ENCODE peak calls at places on chromosomes 2 and 18, in nine cellular contexts. P is IMR-90; M is foreskin fibroblast; G is Calu3; J is omental fat pad; Y is Panc1; I is breast epithelium; S is CD8-positive, alpha-beta T cell; U is PC-9. T is an unnamed sample.

GRCh38 chr18:55416791-55417190 is 171.2 kb downstream of the TCF4 start:
- DNase-seq in M (no peak), J (no peak), I (no peak), G (no peak), Y (no peak), S (no peak), P (no peak), U (no peak), T (no peak)

GRCh38 chr18:26190506-26190905 is 35.7 kb upstream of the TAF4B start:
- DNase-seq in I (no peak), Y (no peak), U (no peak), S (peak), P (no peak), J (no peak), G (no peak), M (no peak), T (peak)

GRCh38 chr2:7353571-7353970 is 436.4 kb downstream of the RNF144A start:
- DNase-seq in M (no peak), P (no peak), J (no peak), G (no peak), I (no peak), Y (no peak), U (no peak), S (no peak), T (no peak)

GRCh38 chr2:234425923-234426603 is 70.8 kb downstream of the ARL4C start:
- DNase-seq in P (no peak), I (no peak), M (no peak), Y (no peak), U (peak), S (peak), J (no peak), G (no peak), T (no peak)

GRCh38 chr2:26585966-26586365 is 55.2 kb downstream of the CIB4 start:
- DNase-seq in I (no peak), J (no peak), S (no peak), M (no peak), Y (no peak), G (no peak), P (no peak), U (no peak), T (no peak)

GRCh38 chr18:59660976-59661743 is 36.1 kb downstream of the CCBE1 start:
- DNase-seq in P (peak), I (no peak), Y (no peak), U (peak), G (no peak), S (no peak), J (no peak), M (peak), T (no peak)

GRCh38 chr2:165674780-165675179 is 119.3 kb downstream of the GALNT3 start:
- DNase-seq in P (no peak), Y (no peak), I (no peak), U (no peak), M (no peak), G (peak), S (no peak), J (no peak), T (no peak)

GRCh38 chr2:40751981-40752380 is 300.1 kb upstream of the SLC8A1 start:
- DNase-seq in M (peak), J (no peak), S (no peak), P (peak), Y (no peak), U (no peak), G (no peak), I (no peak), T (no peak)

GRCh38 chr2:150127995-150128394 is 359.5 kb downstream of the RND3 start:
- DNase-seq in I (no peak), U (no peak), J (no peak), M (peak), G (no peak), Y (no peak), P (peak), S (no peak), T (no peak)

GRCh38 chr2:69017876-69018275 is 4.9 kb downstream of the ANTXR1 start:
- DNase-seq in G (no peak), S (no peak), U (no peak), I (no peak), M (no peak), Y (no peak), P (peak), J (no peak), T (no peak)

GRCh38 chr18:54316071-54316820 is 41.4 kb downstream of the STARD6 start:
- DNase-seq in S (no peak), Y (no peak), J (no peak), P (no peak), U (peak), M (no peak), G (no peak), I (no peak), T (no peak)

GRCh38 chr18:28087173-28087563 is 89.8 kb downstream of the CDH2 start:
- DNase-seq in S (no peak), I (no peak), M (peak), Y (no peak), J (no peak), G (no peak), U (no peak), P (no peak), T (no peak)

GRCh38 chr18:44943201-44943881 is 262.7 kb downstream of the SETBP1 start:
- DNase-seq in P (no peak), I (peak), J (no peak), U (peak), M (no peak), S (no peak), G (no peak), Y (no peak), T (no peak)

GRCh38 chr2:124024491-124025348 is at the start of gene CNTNAP5:
- DNase-seq in G (no peak), S (no peak), I (no peak), U (no peak), M (peak), J (no peak), P (no peak), Y (no peak), T (peak)

GRCh38 chr2:134550566-134551164 is 168.1 kb downstream of the TMEM163 start:
- DNase-seq in M (peak), S (no peak), P (no peak), J (no peak), G (no peak), I (no peak), U (no peak), Y (no peak), T (no peak)

GRCh38 chr2:46342566-46343315 is 45.5 kb downstream of the EPAS1 start:
- DNase-seq in Y (no peak), P (no peak), S (no peak), M (no peak), I (no peak), J (no peak), G (no peak), U (no peak), T (no peak)
- TF ChIP-seq CTCF in Y (no peak), P (no peak), S (no peak), M (no peak), I (no peak), J (no peak), G (no peak), U (no peak), T (no peak)

GRCh38 chr2:127200962-127201361 is 19.1 kb downstream of the CYP27C1 start:
- DNase-seq in P (no peak), U (no peak), I (no peak), S (no peak), G (no peak), M (no peak), J (no peak), Y (no peak), T (no peak)
- TF ChIP-seq CTCF in P (no peak), U (no peak), I (no peak), S (no peak), G (no peak), M (no peak), J (no peak), Y (no peak), T (no peak)

GRCh38 chr2:64598226-64598625 is 55.5 kb downstream of the SERTAD2 start:
- DNase-seq in S (no peak), M (no peak), Y (no peak), U (no peak), J (no peak), I (no peak), P (no peak), G (no peak), T (no peak)

GRCh38 chr2:64594563-64594989 is 59.1 kb downstream of the SERTAD2 start:
- DNase-seq in P (peak), S (no peak), Y (no peak), M (peak), J (no peak), G (no peak), U (peak), I (no peak), T (no peak)

GRCh38 chr2:64599469-64599868 is 54.2 kb downstream of the SERTAD2 start:
- DNase-seq in I (no peak), P (no peak), S (no peak), M (no peak), J (no peak), G (no peak), U (peak), Y (no peak), T (no peak)

GRCh38 chr2:64592994-64593655 is 60.6 kb downstream of the SERTAD2 start:
- DNase-seq in G (no peak), P (peak), M (peak), J (no peak), U (no peak), S (no peak), I (no peak), Y (no peak), T (no peak)

GRCh38 chr2:64595397-64596160 is 58.1 kb downstream of the SERTAD2 start:
- DNase-seq in J (no peak), M (peak), Y (peak), P (peak), G (no peak), U (peak), I (no peak), S (no peak), T (no peak)
- TF ChIP-seq CTCF in J (no peak), M (peak), Y (peak), P (peak), G (no peak), U (no peak), I (no peak), S (no peak), T (no peak)

GRCh38 chr18:37266290-37266689 is 299.3 kb downstream of the CELF4 start:
- DNase-seq in P (no peak), U (no peak), I (no peak), G (peak), Y (no peak), J (no peak), S (no peak), M (no peak), T (no peak)
- TF ChIP-seq CTCF in P (peak), U (peak), I (no peak), G (peak), Y (no peak), J (no peak), S (no peak), M (no peak), T (peak)

DNA sequence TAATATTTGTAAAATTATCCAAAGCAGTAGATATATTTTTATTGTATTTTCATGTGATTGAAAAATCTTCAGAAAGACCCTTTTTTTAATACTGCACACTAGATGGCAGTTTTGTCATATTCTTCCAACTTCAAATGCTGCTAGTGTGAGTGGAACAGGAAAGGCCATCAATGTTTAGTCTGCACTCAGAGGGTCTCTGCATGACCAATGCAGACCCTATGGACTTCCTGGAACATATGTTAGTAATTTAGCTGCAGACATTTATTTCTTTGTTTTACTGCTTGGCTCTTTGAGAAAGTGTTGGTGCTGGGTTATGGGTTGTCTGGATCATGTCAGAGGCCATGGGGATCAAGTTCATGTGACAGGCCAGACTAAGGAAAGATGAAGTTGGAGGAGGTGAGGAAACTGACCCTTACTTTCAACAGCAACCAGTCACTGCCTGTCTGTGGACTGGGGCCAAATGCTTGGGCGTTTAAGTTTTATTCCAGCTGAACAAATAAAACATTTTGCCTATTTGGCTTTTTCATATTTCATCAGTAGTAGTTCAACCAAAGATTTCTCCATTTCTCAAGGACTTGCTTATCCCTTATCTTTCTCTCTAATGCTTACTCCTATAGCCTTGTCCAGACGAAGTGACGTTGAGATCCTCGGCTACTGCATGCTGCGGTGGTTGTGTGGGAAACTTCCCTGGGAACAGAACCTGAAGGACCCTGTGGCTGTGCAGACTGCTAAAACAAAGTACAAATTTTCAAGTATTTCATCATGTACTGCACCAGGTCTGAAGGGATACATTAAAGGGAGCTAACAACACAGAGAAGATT is 84.8 kb downstream of the VRK2 start:
- DNase-seq in J (no peak), G (no peak), S (no peak), M (peak), U (no peak), I (no peak), P (peak), Y (no peak), T (no peak)
- TF ChIP-seq CTCF in J (no peak), G (no peak), S (no peak), M (no peak), U (peak), I (no peak), P (peak), Y (peak), T (no peak)

GRCh38 chr2:176117162-176117822 is 714 bp downstream of the HOXD10 start:
- DNase-seq in G (no peak), I (no peak), U (no peak), Y (no peak), J (no peak), M (no peak), P (no peak), S (no peak), T (no peak)

GRCh38 chr2:176117823-176118376 is 1.3 kb downstream of the HOXD10 start:
- DNase-seq in I (no peak), P (no peak), G (no peak), Y (no peak), M (no peak), S (no peak), U (no peak), J (no peak), T (no peak)

GRCh38 chr2:176115883-176116813 is at the start of gene HOXD10:
- DNase-seq in S (no peak), G (no peak), U (no peak), J (no peak), I (no peak), Y (no peak), M (no peak), P (no peak), T (no peak)

GRCh38 chr2:176120369-176121307 is 1.9 kb upstream of the HOXD9 start:
- DNase-seq in J (no peak), Y (no peak), U (no peak), I (no peak), M (no peak), P (no peak), S (no peak), G (no peak), T (no peak)

DNA sequence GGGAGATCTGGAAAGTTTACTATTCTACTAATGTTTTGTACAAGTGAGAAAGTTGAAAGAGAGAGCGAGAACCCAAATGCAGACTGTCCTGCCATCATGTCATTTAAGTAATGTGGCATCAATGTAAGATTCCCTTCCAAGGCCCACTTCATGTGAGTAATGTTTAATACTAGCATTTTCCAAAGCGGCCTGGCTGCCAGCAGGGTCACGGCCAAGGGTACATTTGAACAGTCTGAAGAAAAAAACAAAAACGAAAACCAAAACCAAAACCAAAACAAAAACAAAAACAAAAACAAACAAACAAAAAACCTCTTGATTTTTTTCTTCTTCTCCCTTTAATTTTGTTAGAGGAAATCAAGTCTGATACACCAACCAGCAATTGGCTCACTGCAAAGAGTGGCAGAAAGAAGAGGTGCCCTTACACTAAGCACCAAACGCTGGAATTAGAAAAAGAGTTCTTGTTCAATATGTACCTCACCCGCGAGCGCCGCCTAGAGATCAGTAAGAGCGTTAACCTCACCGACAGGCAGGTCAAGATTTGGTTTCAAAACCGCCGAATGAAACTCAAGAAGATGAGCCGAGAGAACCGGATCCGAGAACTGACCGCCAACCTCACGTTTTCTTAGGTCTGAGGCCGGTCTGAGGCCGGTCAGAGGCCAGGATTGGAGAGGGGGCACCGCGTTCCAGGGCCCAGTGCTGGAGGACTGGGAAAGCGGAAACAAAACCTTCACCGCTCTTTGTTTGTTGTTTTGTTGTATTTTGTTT is 2.2 kb downstream of the HOXD10 start:
- DNase-seq in S (no peak), J (no peak), Y (no peak), M (no peak), U (no peak), P (no peak), G (no peak), I (no peak), T (no peak)
- TF ChIP-seq CTCF in S (no peak), J (no peak), Y (peak), M (peak), U (peak), P (peak), G (peak), I (no peak), T (no peak)

T was measured in GM20000.